ENCODE peak calls at places on chromosomes 3 and 15, in five cellular contexts. A is stimulated activated CD8-positive, alpha-beta memory T cell treated with anti-CD3 and anti-CD28 coated beads, Interleukin-2, amount 100 ng/mL, for 48 hours; I is GM06990; G is stimulated activated CD4-positive, alpha-beta T cell treated with anti-CD3 and anti-CD28 coated beads, Interleukin-1b, Interleukin-23, amount 100 ng/mL, for 4 hours; X is left lung. S is an unnamed sample.

GRCh38 chr3:42264399-42265058 is 1.5 kb downstream of the CCK start:
- DNase-seq in I (no peak), G (no peak), X (peak), A (no peak), S (no peak)

GRCh38 chr3:177802151-177802900 is 605.0 kb upstream of the TBL1XR1 start:
- DNase-seq in G (no peak), X (no peak), I (no peak), A (no peak), S (no peak)

GRCh38 chr15:40106203-40107161 is 2.2 kb downstream of the BMF start:
- DNase-seq in I (peak), G (no peak), X (peak), A (no peak), S (peak)

GRCh38 chr3:99808163-99808794 is 9.4 kb upstream of the CMSS1 start:
- DNase-seq in X (no peak), A (no peak), I (no peak), G (no peak), S (peak)

GRCh38 chr3:159804726-159805410 is 183.8 kb upstream of the IL12A start:
- DNase-seq in A (no peak), G (no peak), X (no peak), I (no peak), S (peak)

GRCh38 chr3:188084751-188085595 is 69.0 kb upstream of the LPP start:
- DNase-seq in A (no peak), I (no peak), G (no peak), X (no peak), S (peak)

GRCh38 chr15:96381463-96381862 is 51.0 kb downstream of the NR2F2 start:
- DNase-seq in X (no peak), G (no peak), I (no peak), A (no peak), S (no peak)

GRCh38 chr15:55858661-55859060 is 115.7 kb upstream of the PRTG start:
- DNase-seq in I (no peak), X (no peak), A (no peak), G (no peak), S (no peak)

GRCh38 chr3:169812124-169812843 is 386 bp upstream of the LRRIQ4 start:
- DNase-seq in X (peak), I (peak), A (peak), G (peak), S (peak)

GRCh38 chr15:45112592-45113379 is 1.2 kb downstream of the DUOX2 start:
- DNase-seq in G (no peak), A (no peak), X (peak), I (no peak), S (no peak)

GRCh38 chr3:148147896-148148295 is 549.8 kb upstream of the AGTR1 start:
- DNase-seq in I (no peak), G (no peak), X (no peak), A (no peak), S (no peak)

GRCh38 chr15:42082141-42082540 is 12.2 kb downstream of the PLA2G4D start:
- DNase-seq in X (no peak), G (no peak), I (no peak), A (no peak), S (no peak)

GRCh38 chr15:43463542-43463941 is 29.4 kb downstream of the TP53BP1 start:
- DNase-seq in A (no peak), G (no peak), I (no peak), X (no peak), S (no peak)

GRCh38 chr15:20646529-20647142 is 105.0 kb upstream of the GOLGA6L6 start:
- DNase-seq in A (no peak), G (no peak), I (no peak), X (peak), S (no peak)

GRCh38 chr15:70074380-70074779 is 23.3 kb downstream of the TLE3 start:
- DNase-seq in X (no peak), I (no peak), G (no peak), A (no peak), S (no peak)

GRCh38 chr3:87756616-87757015 is 302.2 kb downstream of the CGGBP1 start:
- DNase-seq in G (no peak), A (no peak), X (no peak), I (no peak), S (no peak)

GRCh38 chr15:68930268-68931022 is at the start of gene SPESP1:
- DNase-seq in A (peak), I (peak), G (peak), X (peak), S (no peak)

GRCh38 chr15:74497584-74497983 is 36.6 kb upstream of the UBL7 start:
- DNase-seq in A (no peak), I (peak), G (no peak), X (no peak), S (no peak)

GRCh38 chr15:27017168-27017809 is 46.3 kb downstream of the GABRG3 start:
- DNase-seq in A (no peak), X (no peak), I (no peak), G (no peak), S (peak)

GRCh38 chr3:51706788-51707731 is at the start of gene GRM2:
- DNase-seq in G (peak), X (peak), A (no peak), I (no peak), S (no peak)

GRCh38 chr15:70501121-70501727 is 262.1 kb downstream of the UACA start:
- DNase-seq in I (no peak), A (no peak), G (no peak), X (no peak), S (no peak)

GRCh38 chr3:80734483-80734882 is 966.7 kb upstream of the ROBO1 start:
- DNase-seq in X (no peak), G (no peak), A (no peak), I (no peak), S (no peak)

S was measured in OCI-LY7.